ENCODE peak calls at places on chromosome 19, in six cellular contexts. I is stomach, C is tibial nerve, J is suprapubic skin, U is A549, Y is H1. E is an unnamed sample.
A peak's percentile ranks its signal among the peaks of the same experiment; 100 is the strongest.

GRCh38 chr19:11295180-11295579 is 780 bp upstream of the TSPAN16 start:
- DNase-seq in I (no peak), C (no peak), J (no peak), U (no peak), Y (no peak), E (no peak)

GRCh38 chr19:1295169-1296012 is 9.7 kb downstream of the EFNA2 start:
- DNase-seq in I (no peak), C (no peak), J (no peak), U (no peak), Y (peak; percentile 83), E (no peak)

GRCh38 chr19:3506384-3507340 is 551 bp downstream of the FZR1 start:
- DNase-seq in I (peak; percentile 30), C (no peak), J (no peak), U (no peak), Y (no peak), E (peak; percentile 53)

GRCh38 chr19:46787331-46788100 is 878 bp downstream of the SLC1A5 start:
- DNase-seq in I (peak; percentile 55), C (peak; percentile 52), J (no peak), U (peak; percentile 79), Y (peak; percentile 64), E (peak; percentile 73)

GRCh38 chr19:49256691-49257090 is 68.3 kb downstream of the SLC6A16 start:
- DNase-seq in I (no peak), C (no peak), J (no peak), U (no peak), Y (no peak), E (no peak)

GRCh38 chr19:28602675-28603298 is 610.2 kb downstream of the UQCRFS1 start:
- DNase-seq in I (no peak), C (no peak), J (no peak), U (no peak), Y (no peak), E (no peak)

GRCh38 chr19:46579286-46579944 is 21.7 kb upstream of the CALM3 start:
- DNase-seq in I (no peak), C (no peak), J (no peak), U (peak; percentile 28), Y (peak; percentile 82), E (no peak)

GRCh38 chr19:33325920-33326319 is 23.6 kb upstream of the CEBPA start:
- DNase-seq in I (no peak), C (no peak), J (no peak), U (no peak), Y (no peak), E (no peak)

GRCh38 chr19:39607561-39607960 is 5.2 kb downstream of the LGALS13 start:
- DNase-seq in I (no peak), C (no peak), J (no peak), U (no peak), Y (no peak), E (no peak)

GRCh38 chr19:33659835-33660234 is 38.1 kb downstream of the CHST8 start:
- DNase-seq in I (no peak), C (no peak), J (no peak), U (no peak), Y (no peak), E (no peak)

GRCh38 chr19:56617531-56617930 is 22.4 kb downstream of the ZNF71 start:
- DNase-seq in I (no peak), C (no peak), J (no peak), U (no peak), Y (no peak), E (no peak)

GRCh38 chr19:35160629-35161433 is 6.3 kb downstream of the FXYD5 start:
- DNase-seq in I (no peak), C (no peak), J (no peak), U (no peak), Y (no peak), E (no peak)

GRCh38 chr19:15449620-15450527 is at the start of gene WIZ:
- DNase-seq in I (peak; percentile 88), C (peak; percentile 82), J (peak; percentile 91), U (peak; percentile 79), Y (peak; percentile 85), E (peak; percentile 91)

GRCh38 chr19:52307275-52307674 is 10.3 kb downstream of the ZNF480 start:
- DNase-seq in I (no peak), C (no peak), J (no peak), U (peak; percentile 72), Y (peak; percentile 53), E (no peak)

GRCh38 chr19:49654581-49654980 is 11.1 kb downstream of the IRF3 start:
- DNase-seq in I (no peak), C (no peak), J (no peak), U (no peak), Y (no peak), E (no peak)

GRCh38 chr19:12748489-12748888 is 3.1 kb upstream of the BEST2 start:
- DNase-seq in I (no peak), C (no peak), J (no peak), U (no peak), Y (no peak), E (no peak)

GRCh38 chr19:27744926-27745844 is 1467.8 kb downstream of the UQCRFS1 start:
- DNase-seq in I (peak; percentile 2), C (no peak), J (peak; percentile 37), U (no peak), Y (no peak), E (no peak)

GRCh38 chr19:21824679-21825078 is 11.3 kb downstream of the ZNF43 start:
- DNase-seq in I (no peak), C (no peak), J (no peak), U (peak; percentile 22), Y (no peak), E (no peak)

GRCh38 chr19:54463531-54464043 is at the start of gene LENG9:
- DNase-seq in I (peak; percentile 100), C (peak; percentile 100), J (peak; percentile 100), U (peak; percentile 100), Y (peak; percentile 98), E (peak; percentile 96)

GRCh38 chr19:46373573-46374359 is 26.9 kb downstream of the PPP5C start:
- DNase-seq in I (peak; percentile 99), C (no peak), J (peak; percentile 87), U (peak; percentile 93), Y (peak; percentile 73), E (no peak)

GRCh38 chr19:18310118-18310909 is 12.6 kb downstream of the LSM4 start:
- DNase-seq in I (no peak), C (no peak), J (no peak), U (no peak), Y (no peak), E (no peak)
- TF ChIP-seq EP300 in I (no peak), C (no peak), J (no peak), U (no peak), Y (no peak), E (no peak)

GRCh38 chr19:19738564-19738963 is 5.7 kb upstream of the ZNF14 start:
- DNase-seq in I (no peak), C (no peak), J (no peak), U (no peak), Y (no peak), E (no peak)

GRCh38 chr19:19737559-19738332 is 4.8 kb upstream of the ZNF14 start:
- DNase-seq in I (no peak), C (no peak), J (no peak), U (no peak), Y (no peak), E (no peak)

DNA sequence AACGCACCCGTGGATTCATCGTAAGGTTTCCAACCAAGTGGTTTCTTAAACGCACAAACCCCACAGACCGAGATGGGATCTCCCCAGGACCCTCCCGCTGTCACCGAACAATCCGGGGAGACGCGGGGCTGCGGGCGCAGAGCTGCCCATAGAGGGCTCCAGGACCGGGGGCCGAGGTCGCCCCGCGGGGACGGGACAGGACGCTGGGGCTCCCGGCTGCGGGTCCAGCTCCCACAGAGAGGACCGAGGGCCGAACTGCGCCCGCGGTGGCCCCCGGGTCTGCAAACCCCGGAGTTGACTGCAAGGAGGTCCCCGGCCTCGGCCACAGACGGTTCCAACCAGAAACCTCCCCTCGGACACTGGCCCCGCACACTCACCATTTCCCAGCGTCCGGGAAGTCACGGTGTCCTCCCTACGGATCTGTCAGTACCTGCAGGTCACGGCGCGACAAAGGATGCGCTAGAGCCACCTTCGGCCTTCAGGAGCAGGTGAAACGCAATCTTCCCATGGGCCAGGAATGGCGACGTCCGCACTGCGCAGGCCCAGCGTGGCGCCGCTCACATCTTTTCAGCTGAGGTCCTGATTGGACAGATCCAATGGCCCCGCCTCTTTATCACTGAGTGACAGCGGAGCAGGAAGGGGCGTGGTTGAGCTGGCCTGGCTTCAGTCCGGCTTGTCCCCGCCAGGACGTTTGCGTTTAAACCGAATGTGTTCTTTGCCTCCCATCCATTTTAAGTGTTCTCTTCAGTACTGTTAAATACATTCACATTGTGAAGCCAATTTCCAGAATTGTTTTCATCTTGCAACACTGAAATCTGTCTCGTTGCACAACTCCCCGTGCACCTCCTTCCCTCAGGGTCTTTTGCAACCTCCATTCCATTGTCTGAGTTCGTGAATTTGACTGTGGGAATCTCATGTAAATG is at the start of gene ZNF14:
- DNase-seq in I (peak; percentile 95), C (peak; percentile 82), J (peak; percentile 95), U (peak; percentile 92), Y (peak; percentile 95), E (peak; percentile 94)
- TF ChIP-seq EP300 in I (no peak), C (no peak), J (no peak), U (no peak), Y (no peak), E (no peak)

DNA sequence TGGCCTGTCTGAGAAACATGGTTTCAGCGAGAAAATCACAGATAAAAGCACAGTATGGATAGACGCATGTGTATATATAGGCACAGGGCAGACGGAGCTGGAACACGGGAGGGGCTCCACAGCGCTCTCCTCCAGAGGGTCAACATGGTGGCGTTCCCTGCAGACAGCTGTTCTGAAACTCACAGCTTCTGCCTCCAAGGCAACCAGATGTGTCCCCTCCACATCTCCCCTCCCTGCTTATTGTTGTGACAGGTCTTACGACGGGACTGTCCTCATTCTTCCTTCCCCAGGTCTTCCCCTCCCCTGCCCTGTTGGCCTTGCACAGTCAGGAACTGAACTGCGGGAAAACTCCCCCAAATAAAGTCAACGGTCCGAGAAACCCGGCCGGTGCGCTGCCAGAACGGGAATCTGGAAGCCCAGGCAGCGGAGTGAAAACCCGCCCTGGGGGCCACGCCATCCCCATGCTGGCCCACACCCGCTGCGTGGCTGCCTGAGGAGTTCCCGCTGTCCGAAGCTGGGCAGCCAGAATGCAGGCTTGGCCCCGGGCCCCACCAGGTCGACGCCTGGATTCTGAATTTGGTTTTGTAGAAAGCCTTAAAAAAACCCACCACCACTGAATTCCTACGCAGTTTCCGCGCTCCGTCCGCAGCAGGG is 2.7 kb upstream of the TIMM13 start:
- DNase-seq in I (no peak), C (no peak), J (no peak), U (no peak), Y (no peak), E (no peak)
- TF ChIP-seq EP300 in I (no peak), C (no peak), J (no peak), U (no peak), Y (no peak), E (no peak)

DNA sequence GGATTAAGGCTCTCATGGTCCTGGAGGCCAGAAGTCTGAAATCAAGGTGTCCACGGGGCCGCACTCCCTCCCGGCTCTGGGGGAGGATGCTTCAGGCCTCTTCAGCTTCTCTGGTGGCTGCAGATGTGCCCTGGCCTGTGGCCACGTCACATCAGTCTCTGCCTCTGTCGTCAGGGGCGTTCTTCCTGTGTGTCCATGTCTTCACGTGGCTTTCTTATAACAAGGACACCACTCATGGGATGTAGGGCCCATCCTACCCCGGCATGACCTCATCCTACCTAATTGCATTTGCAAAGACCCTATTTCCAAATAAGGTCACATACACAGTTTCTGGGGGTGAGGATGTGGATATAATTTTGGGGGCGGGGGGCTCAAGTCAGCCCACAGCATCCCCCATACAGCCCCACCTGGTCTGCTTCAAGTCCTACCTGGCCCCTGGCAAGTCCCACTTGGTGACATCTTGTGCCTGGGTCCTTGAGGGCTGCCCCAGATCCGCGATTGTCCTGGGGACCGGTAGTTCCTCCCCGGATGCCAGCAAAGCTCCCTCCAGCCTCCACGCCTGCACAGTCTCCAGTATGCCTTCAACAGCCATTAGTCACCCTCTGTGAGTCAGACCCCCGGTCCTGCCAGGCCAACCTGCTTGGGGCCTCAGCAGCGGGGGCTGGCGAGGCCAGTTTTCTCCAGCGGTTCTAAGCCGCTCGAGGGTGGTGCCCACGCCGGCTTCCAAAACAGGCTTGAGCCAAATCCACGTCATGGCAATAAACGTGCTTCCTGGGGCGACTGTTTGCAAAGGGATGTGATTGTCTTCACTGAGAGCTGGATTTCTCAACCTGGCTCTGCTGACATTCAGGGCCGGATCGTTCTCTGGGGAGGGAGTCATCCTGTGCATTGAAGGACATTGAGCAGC is 32.2 kb downstream of the MYO9B start:
- DNase-seq in I (peak; percentile 73), C (peak; percentile 48), J (peak; percentile 94), U (peak; percentile 86), Y (no peak), E (peak; percentile 64)
- TF ChIP-seq EP300 in I (peak; percentile 27), C (no peak), J (no peak), U (no peak), Y (no peak), E (no peak)

E was measured in ovary.